ENCODE peak calls at places on chromosome 22, in nine cellular contexts. S is GM04504; G is mammary epithelial cell; L is HEK293T; X is NAMALWA; A is effector memory CD4-positive, alpha-beta T cell; J is amniotic stem cell; B is astrocyte of the spinal cord; Z is H4. R is an unnamed sample.

GRCh38 chr22:37681001-37681424 is 5.1 kb upstream of the NOL12 start:
- DNase-seq in B (peak), S (no peak), X (no peak), L (no peak), J (no peak), A (no peak), Z (no peak), G (peak), R (no peak)

GRCh38 chr22:32395107-32395506 is 16.9 kb downstream of the RTCB start:
- DNase-seq in L (no peak), G (no peak), Z (no peak), J (no peak), A (no peak), X (no peak), S (no peak), B (no peak), R (no peak)

GRCh38 chr22:46001046-46001425 is 24.1 kb upstream of the WNT7B start:
- DNase-seq in S (no peak), J (no peak), G (no peak), B (no peak), X (peak), L (no peak), A (no peak), Z (no peak), R (no peak)

GRCh38 chr22:29060931-29061330 is 700 bp downstream of the C22orf31 start:
- DNase-seq in X (no peak), S (no peak), L (no peak), G (no peak), Z (no peak), A (no peak), J (no peak), B (no peak), R (no peak)

GRCh38 chr22:44538071-44538470 is 40.0 kb upstream of the RTL6 start:
- DNase-seq in A (no peak), J (peak), L (no peak), Z (no peak), S (peak), B (no peak), X (no peak), G (peak), R (no peak)

GRCh38 chr22:32531955-32532818 is 57.6 kb downstream of the FBXO7 start:
- DNase-seq in L (no peak), X (no peak), S (peak), Z (peak), A (no peak), B (peak), J (peak), G (peak), R (no peak)

GRCh38 chr22:25824828-25825474 is 83.0 kb downstream of the MYO18B start:
- DNase-seq in X (no peak), S (no peak), G (no peak), A (no peak), B (no peak), J (no peak), L (no peak), Z (no peak), R (no peak)

GRCh38 chr22:43820671-43821305 is 8.7 kb upstream of the EFCAB6 start:
- DNase-seq in X (no peak), G (no peak), B (no peak), J (no peak), Z (no peak), A (no peak), L (no peak), S (no peak), R (peak)

GRCh38 chr22:28898233-28898629 is 14.9 kb downstream of the ZNRF3 start:
- DNase-seq in A (no peak), G (no peak), X (no peak), S (no peak), J (no peak), Z (no peak), B (no peak), L (no peak), R (no peak)

GRCh38 chr22:50216161-50216683 is 15.4 kb downstream of the SELENOO start:
- DNase-seq in X (no peak), B (no peak), G (no peak), L (no peak), S (no peak), J (no peak), A (no peak), Z (no peak), R (no peak)

GRCh38 chr22:19407649-19408606 is 23.6 kb downstream of the HIRA start:
- DNase-seq in J (no peak), L (no peak), X (no peak), S (no peak), A (no peak), Z (no peak), B (no peak), G (no peak), R (peak)

GRCh38 chr22:30705710-30706651 is 11.3 kb downstream of the OSBP2 start:
- DNase-seq in Z (peak), B (peak), G (no peak), X (no peak), L (no peak), A (no peak), J (no peak), S (peak), R (no peak)

GRCh38 chr22:40635008-40635939 is 1.2 kb downstream of the MRTFA start:
- DNase-seq in X (no peak), B (peak), A (no peak), L (no peak), G (no peak), S (no peak), J (no peak), Z (no peak), R (no peak)

GRCh38 chr22:26777402-26777801 is 120.0 kb downstream of the MIAT start:
- DNase-seq in S (peak), B (no peak), G (no peak), X (no peak), J (no peak), A (no peak), L (no peak), Z (peak), R (no peak)

GRCh38 chr22:32478994-32479393 is 4.4 kb downstream of the FBXO7 start:
- DNase-seq in A (no peak), X (no peak), J (no peak), L (no peak), G (no peak), S (no peak), B (no peak), Z (no peak), R (no peak)

GRCh38 chr22:37074537-37074936 is 23.0 kb downstream of the KCTD17 start:
- DNase-seq in J (no peak), A (no peak), Z (no peak), L (no peak), S (no peak), X (no peak), B (no peak), G (no peak), R (no peak)

GRCh38 chr22:37077802-37078448 is 26.4 kb downstream of the KCTD17 start:
- DNase-seq in A (peak), G (peak), S (no peak), L (peak), Z (peak), B (peak), X (peak), J (no peak), R (peak)

GRCh38 chr22:49968831-49969661 is 8.5 kb downstream of the PIM3 start:
- DNase-seq in A (no peak), Z (no peak), G (no peak), B (no peak), S (no peak), L (no peak), J (no peak), X (no peak), R (no peak)

GRCh38 chr22:36344106-36344827 is 43.5 kb downstream of the MYH9 start:
- DNase-seq in A (no peak), B (no peak), Z (no peak), G (no peak), L (no peak), X (no peak), S (no peak), J (no peak), R (no peak)

GRCh38 chr22:19739448-19739895 is 16.1 kb downstream of the GP1BB start:
- DNase-seq in B (no peak), X (no peak), S (no peak), G (no peak), L (no peak), A (no peak), Z (no peak), J (no peak), R (no peak)

GRCh38 chr22:20131856-20132685 is 467 bp downstream of the ZDHHC8 start:
- DNase-seq in G (no peak), A (peak), B (no peak), Z (no peak), X (no peak), J (no peak), L (peak), S (no peak), R (no peak)

GRCh38 chr22:40024201-40025061 is 29.7 kb downstream of the FAM83F start:
- DNase-seq in A (peak), X (peak), B (peak), G (peak), Z (peak), L (peak), J (peak), S (no peak), R (peak)

GRCh38 chr22:20949698-20950183 is 17.3 kb upstream of the AIFM3 start:
- DNase-seq in A (no peak), Z (no peak), X (no peak), B (no peak), J (no peak), G (no peak), S (no peak), L (no peak), R (no peak)

GRCh38 chr22:19182472-19183157 is 4.1 kb upstream of the SLC25A1 start:
- DNase-seq in B (no peak), Z (no peak), L (no peak), A (no peak), J (no peak), S (no peak), X (no peak), G (no peak), R (no peak)

GRCh38 chr22:30940655-30941362 is 27.8 kb downstream of the MORC2 start:
- DNase-seq in G (no peak), A (peak), L (no peak), J (no peak), X (no peak), S (no peak), Z (no peak), B (no peak), R (no peak)

GRCh38 chr22:29481265-29482000 is 1.4 kb downstream of the NEFH start:
- DNase-seq in B (no peak), A (no peak), S (no peak), G (no peak), Z (no peak), L (no peak), X (no peak), J (no peak), R (no peak)

GRCh38 chr22:39174498-39175120 is 22.1 kb upstream of the CBX7 start:
- DNase-seq in X (peak), B (peak), J (peak), Z (peak), S (no peak), L (peak), G (peak), A (peak), R (no peak)

GRCh38 chr22:30079952-30080533 is at the start of gene HORMAD2:
- DNase-seq in Z (no peak), L (no peak), S (no peak), A (no peak), B (peak), G (no peak), X (no peak), J (no peak), R (no peak)

GRCh38 chr22:31496735-31497146 is 405 bp downstream of the SFI1 start:
- DNase-seq in Z (no peak), L (peak), A (no peak), G (no peak), S (no peak), B (peak), X (peak), J (no peak), R (no peak)

GRCh38 chr22:25383278-25383820 is 163.9 kb downstream of the CRYBB2 start:
- DNase-seq in S (no peak), L (no peak), Z (no peak), J (no peak), A (no peak), B (no peak), G (no peak), X (no peak), R (no peak)

GRCh38 chr22:24521791-24522245 is 26.7 kb downstream of the UPB1 start:
- DNase-seq in X (peak), S (no peak), G (peak), J (no peak), A (no peak), Z (peak), B (peak), L (peak), R (peak)

GRCh38 chr22:36355362-36355761 is 32.4 kb downstream of the MYH9 start:
- DNase-seq in B (no peak), S (no peak), G (no peak), L (no peak), X (peak), A (no peak), Z (no peak), J (no peak), R (no peak)

GRCh38 chr22:36818010-36818642 is 1.3 kb upstream of the PVALB start:
- DNase-seq in A (no peak), G (peak), Z (no peak), J (no peak), S (no peak), X (no peak), L (no peak), B (no peak), R (no peak)